ENCODE peak calls at places on chromosomes 4 and X, in nine cellular contexts. One of them, this sample, is unnamed.

GRCh38 chrX:71160475-71160874 is 15.8 kb downstream of the NLGN3 start:
- DNase-seq in RWPE1: no peak
- DNase-seq in astrocyte: no peak
- DNase-seq in body of pancreas: no peak
- DNase-seq in ELR: no peak
- DNase-seq in HFFc6: no peak
- DNase-seq in NCI-H69: peak; percentile 26
- DNase-seq in A549: no peak
- DNase-seq in NCI-H2081: no peak
- DNase-seq in this sample: no peak

GRCh38 chr4:24843121-24843520 is 47.7 kb downstream of the SOD3 start:
- DNase-seq in NCI-H69: no peak
- DNase-seq in HFFc6: no peak
- DNase-seq in body of pancreas: no peak
- DNase-seq in RWPE1: no peak
- DNase-seq in ELR: no peak
- DNase-seq in A549: no peak
- DNase-seq in astrocyte: no peak
- DNase-seq in NCI-H2081: no peak
- DNase-seq in this sample: no peak

GRCh38 chr4:40228497-40229365 is 31.9 kb downstream of the RHOH start:
- DNase-seq in RWPE1: no peak
- DNase-seq in A549: no peak
- DNase-seq in astrocyte: no peak
- DNase-seq in ELR: peak; percentile 25
- DNase-seq in NCI-H2081: peak; percentile 10
- DNase-seq in HFFc6: no peak
- DNase-seq in NCI-H69: no peak
- DNase-seq in body of pancreas: no peak
- DNase-seq in this sample: no peak

GRCh38 chr4:119118397-119118796 is 17.2 kb upstream of the MYOZ2 start:
- DNase-seq in NCI-H2081: no peak
- DNase-seq in NCI-H69: no peak
- DNase-seq in HFFc6: no peak
- DNase-seq in RWPE1: no peak
- DNase-seq in astrocyte: peak; percentile 31
- DNase-seq in A549: no peak
- DNase-seq in body of pancreas: no peak
- DNase-seq in ELR: peak; percentile 55
- DNase-seq in this sample: no peak

GRCh38 chr4:87375719-87376291 is 15.2 kb downstream of the HSD17B11 start:
- DNase-seq in HFFc6: peak; percentile 76
- DNase-seq in NCI-H69: peak; percentile 49
- DNase-seq in body of pancreas: peak; percentile 46
- DNase-seq in A549: no peak
- DNase-seq in astrocyte: peak; percentile 71
- DNase-seq in NCI-H2081: no peak
- DNase-seq in ELR: peak; percentile 72
- DNase-seq in RWPE1: peak; percentile 27
- DNase-seq in this sample: peak; percentile 36

GRCh38 chr4:127138586-127138985 is 494.2 kb upstream of the INTU start:
- DNase-seq in NCI-H69: no peak
- DNase-seq in HFFc6: no peak
- DNase-seq in A549: no peak
- DNase-seq in astrocyte: peak; percentile 53
- DNase-seq in body of pancreas: no peak
- DNase-seq in NCI-H2081: no peak
- DNase-seq in RWPE1: no peak
- DNase-seq in ELR: no peak
- DNase-seq in this sample: no peak

GRCh38 chrX:39551748-39552147 is 546.0 kb downstream of the BCOR start:
- DNase-seq in A549: no peak
- DNase-seq in NCI-H69: no peak
- DNase-seq in RWPE1: no peak
- DNase-seq in body of pancreas: no peak
- DNase-seq in astrocyte: no peak
- DNase-seq in NCI-H2081: no peak
- DNase-seq in ELR: no peak
- DNase-seq in HFFc6: no peak
- DNase-seq in this sample: no peak

GRCh38 chrX:78321809-78322208 is 5.6 kb downstream of the CYSLTR1 start:
- DNase-seq in NCI-H69: no peak
- DNase-seq in NCI-H2081: no peak
- DNase-seq in RWPE1: no peak
- DNase-seq in HFFc6: no peak
- DNase-seq in A549: no peak
- DNase-seq in body of pancreas: no peak
- DNase-seq in ELR: no peak
- DNase-seq in astrocyte: no peak
- DNase-seq in this sample: no peak

GRCh38 chr4:183611210-183611830 is 47.7 kb downstream of the RWDD4 start:
- DNase-seq in body of pancreas: no peak
- DNase-seq in ELR: no peak
- DNase-seq in astrocyte: no peak
- DNase-seq in NCI-H69: no peak
- DNase-seq in NCI-H2081: no peak
- DNase-seq in RWPE1: no peak
- DNase-seq in HFFc6: no peak
- DNase-seq in A549: no peak
- DNase-seq in this sample: no peak

GRCh38 chr4:139950568-139950967 is 203.4 kb downstream of the MAML3 start:
- DNase-seq in astrocyte: peak; percentile 90
- DNase-seq in NCI-H69: no peak
- DNase-seq in RWPE1: no peak
- DNase-seq in HFFc6: peak; percentile 26
- DNase-seq in ELR: peak; percentile 21
- DNase-seq in A549: no peak
- DNase-seq in NCI-H2081: no peak
- DNase-seq in body of pancreas: no peak
- DNase-seq in this sample: no peak

GRCh38 chr4:180197471-180197870 is 2045.7 kb upstream of the TENM3 start:
- DNase-seq in NCI-H69: peak; percentile 10
- DNase-seq in A549: no peak
- DNase-seq in ELR: peak; percentile 8
- DNase-seq in NCI-H2081: no peak
- DNase-seq in body of pancreas: no peak
- DNase-seq in astrocyte: no peak
- DNase-seq in RWPE1: no peak
- DNase-seq in HFFc6: no peak
- DNase-seq in this sample: no peak

GRCh38 chrX:80430826-80431501 is 10.7 kb downstream of the TENT5D start:
- DNase-seq in RWPE1: no peak
- DNase-seq in ELR: peak; percentile 5
- DNase-seq in NCI-H69: peak; percentile 0
- DNase-seq in astrocyte: no peak
- DNase-seq in A549: no peak
- DNase-seq in NCI-H2081: no peak
- DNase-seq in body of pancreas: no peak
- DNase-seq in HFFc6: no peak
- DNase-seq in this sample: no peak

GRCh38 chr4:2066571-2067445 is 7.7 kb downstream of the NAT8L start:
- DNase-seq in body of pancreas: no peak
- DNase-seq in ELR: no peak
- DNase-seq in HFFc6: no peak
- DNase-seq in NCI-H2081: no peak
- DNase-seq in astrocyte: no peak
- DNase-seq in A549: no peak
- DNase-seq in NCI-H69: no peak
- DNase-seq in RWPE1: no peak
- DNase-seq in this sample: no peak

This sample was measured in NCI-H226.